ENCODE peak calls at places on chromosomes 11 and 22, in four cellular contexts. E, P, K and W are unnamed samples.

GRCh38 chr11:132140056-132140455 is 769.6 kb downstream of the NTM start:
- DNase-seq in E (no peak), P (no peak), K (no peak), W (no peak)

GRCh38 chr11:113577356-113578163 is 102.4 kb upstream of the DRD2 start:
- DNase-seq in E (no peak), P (no peak), K (no peak), W (peak)

GRCh38 chr22:49515486-49515885 is 312.2 kb downstream of the BRD1 start:
- DNase-seq in E (no peak), P (no peak), K (peak), W (no peak)

GRCh38 chr11:662689-663274 is 25.7 kb downstream of the DRD4 start:
- DNase-seq in E (no peak), P (no peak), K (peak), W (peak)

GRCh38 chr11:6646040-6646439 is 9.6 kb downstream of the DCHS1 start:
- DNase-seq in E (no peak), P (no peak), K (no peak), W (no peak)

GRCh38 chr22:30890689-30891442 is 77.7 kb downstream of the MORC2 start:
- DNase-seq in E (no peak), P (no peak), K (no peak), W (peak)

GRCh38 chr11:65381721-65382035 is 768 bp downstream of the SLC25A45 start:
- DNase-seq in E (no peak), P (no peak), K (peak), W (no peak)

GRCh38 chr11:97746832-97747231 is 1273.9 kb upstream of the CNTN5 start:
- DNase-seq in E (no peak), P (no peak), K (no peak), W (peak)

GRCh38 chr11:34564406-34564805 is 50.8 kb upstream of the ELF5 start:
- DNase-seq in E (peak), P (no peak), K (no peak), W (no peak)

GRCh38 chr11:20021771-20022362 is 138.4 kb downstream of the DBX1 start:
- DNase-seq in E (no peak), P (no peak), K (peak), W (no peak)

GRCh38 chr11:11843233-11843632 is 1.5 kb downstream of the USP47 start:
- DNase-seq in E (no peak), P (no peak), K (peak), W (no peak)

GRCh38 chr11:117482881-117483280 is 155.2 kb downstream of the CEP164 start:
- DNase-seq in E (no peak), P (no peak), K (no peak), W (no peak)

GRCh38 chr22:42190274-42190673 is 59.7 kb upstream of the CYP2D6 start:
- DNase-seq in E (no peak), P (no peak), K (peak), W (no peak)

GRCh38 chr11:64684357-64684756 is 38.6 kb downstream of the NRXN2 start:
- DNase-seq in E (no peak), P (no peak), K (no peak), W (no peak)

GRCh38 chr22:36180038-36180880 is 19.7 kb upstream of the APOL3 start:
- DNase-seq in E (peak), P (no peak), K (peak), W (peak)

GRCh38 chr11:93000511-93001476 is 31.3 kb downstream of the MTNR1B start:
- DNase-seq in E (no peak), P (no peak), K (peak), W (peak)

GRCh38 chr11:68908273-68908672 is 4.6 kb downstream of the IGHMBP2 start:
- DNase-seq in E (no peak), P (no peak), K (no peak), W (no peak)

GRCh38 chr11:58428021-58428420 is at the start of gene OR5B2:
- DNase-seq in E (no peak), P (no peak), K (no peak), W (no peak)

GRCh38 chr22:23834830-23835772 is 3.7 kb downstream of the DERL3 start:
- DNase-seq in E (no peak), P (no peak), K (no peak), W (peak)

GRCh38 chr22:44246615-44247326 is 66.0 kb downstream of the SHISAL1 start:
- DNase-seq in E (no peak), P (no peak), K (no peak), W (no peak)

GRCh38 chr11:122733301-122733686 is 77.8 kb downstream of the UBASH3B start:
- DNase-seq in E (no peak), P (no peak), K (no peak), W (no peak)

DNA sequence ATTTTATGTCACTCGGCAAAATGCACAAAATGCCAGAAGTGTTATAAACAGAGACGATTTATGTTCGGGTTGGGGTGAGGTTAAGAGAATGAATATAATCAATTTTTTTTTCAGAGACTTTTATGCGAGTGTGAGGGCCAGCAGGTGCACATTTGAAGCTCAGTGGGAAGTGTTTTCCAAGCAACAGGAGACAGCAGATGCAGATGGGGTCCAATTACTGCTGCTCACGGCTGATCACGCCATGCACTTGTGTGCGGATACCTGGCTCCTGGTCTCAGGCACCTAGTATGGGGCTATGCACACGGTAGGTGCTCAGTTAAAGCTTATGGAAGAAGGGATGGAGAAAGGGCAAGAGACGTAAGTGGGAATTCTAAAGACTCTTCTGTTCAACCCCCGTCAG is 249.1 kb downstream of the MIAT start:
- DNase-seq in E (no peak), P (no peak), K (no peak), W (no peak)
- TF ChIP-seq TCF12 in E (no peak), P (no peak), K (no peak), W (no peak)

GRCh38 chr11:36214976-36215687 is 74.1 kb downstream of the COMMD9 start:
- DNase-seq in E (no peak), P (no peak), K (no peak), W (no peak)
- H3K4me2 ChIP-seq in E (no peak), P (no peak), K (no peak), W (no peak)

DNA sequence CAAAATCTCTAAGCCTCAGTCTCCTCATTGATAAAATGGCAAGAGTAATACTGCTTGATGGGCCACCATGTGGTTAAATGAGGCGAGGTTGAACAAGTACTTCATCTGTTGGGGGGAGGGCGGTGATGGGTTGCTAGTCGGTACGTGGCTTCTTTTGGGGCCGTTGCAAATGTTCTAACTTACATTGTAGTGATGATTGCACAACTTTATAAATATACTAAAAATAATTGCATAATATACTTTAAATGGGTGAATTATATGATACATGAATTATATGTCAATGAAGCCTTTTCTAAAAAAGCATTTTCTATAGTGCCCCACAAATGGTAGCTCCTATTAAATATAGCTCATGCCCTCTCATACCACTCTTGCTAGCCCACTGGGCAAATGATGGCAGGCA is 6.5 kb downstream of the MS4A8 start:
- DNase-seq in E (no peak), P (no peak), K (no peak), W (no peak)
- H3K4me3 ChIP-seq in E (no peak), P (no peak), K (no peak), W (no peak)

DNA sequence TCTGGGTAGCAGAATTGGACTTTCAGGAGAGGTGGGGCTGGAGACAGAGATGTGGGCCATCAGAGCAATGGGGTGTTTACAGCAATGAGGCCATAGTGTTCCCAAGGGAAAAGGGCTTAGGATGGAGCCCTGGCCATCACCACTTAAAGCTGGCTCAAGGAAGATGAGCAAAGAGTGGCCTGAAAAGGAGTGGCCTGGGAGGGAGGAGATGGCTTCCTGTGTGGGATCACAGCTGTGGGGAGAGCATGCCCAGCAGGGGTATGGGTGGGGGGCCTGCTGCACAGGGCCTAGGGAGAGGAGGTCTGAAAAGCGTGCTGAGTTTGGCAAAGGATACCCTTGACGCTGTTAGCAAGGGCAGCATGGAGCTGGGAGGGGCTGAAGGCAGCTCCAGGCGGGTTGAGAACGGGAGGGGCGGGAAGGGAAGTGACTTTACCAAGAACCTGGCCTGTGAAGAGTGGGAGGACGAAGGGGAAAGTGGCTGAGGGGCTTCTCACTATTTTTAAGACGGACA is 13.9 kb downstream of the LRRC32 start:
- DNase-seq in E (no peak), P (no peak), K (no peak), W (peak)
- TF ChIP-seq TCF12 in E (no peak), P (no peak), K (no peak), W (no peak)

DNA sequence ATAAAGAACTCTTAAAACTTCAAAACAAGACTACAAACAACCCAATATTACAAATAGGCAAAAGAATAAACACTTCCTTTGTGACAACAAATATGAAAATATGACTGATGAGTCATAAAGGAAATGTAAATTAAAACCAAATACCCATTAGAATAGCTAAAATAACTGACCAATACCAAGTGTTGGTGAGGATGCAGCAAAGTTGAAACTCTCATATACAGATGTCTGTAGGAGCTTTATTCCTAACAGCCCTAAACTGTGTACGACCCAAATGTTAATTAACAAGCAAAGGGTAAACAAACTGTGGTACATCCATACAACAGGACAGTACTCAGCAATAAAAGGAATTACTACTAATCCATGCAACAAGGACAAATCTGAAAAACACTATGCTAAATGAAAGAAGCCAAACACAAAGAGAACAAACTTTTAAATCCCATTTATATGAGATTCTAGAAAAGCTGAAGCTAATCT is 43.0 kb downstream of the MAPK1 start:
- DNase-seq in E (no peak), P (no peak), K (no peak), W (no peak)
- H3K4me2 ChIP-seq in E (no peak), P (peak), K (no peak), W (peak)

DNA sequence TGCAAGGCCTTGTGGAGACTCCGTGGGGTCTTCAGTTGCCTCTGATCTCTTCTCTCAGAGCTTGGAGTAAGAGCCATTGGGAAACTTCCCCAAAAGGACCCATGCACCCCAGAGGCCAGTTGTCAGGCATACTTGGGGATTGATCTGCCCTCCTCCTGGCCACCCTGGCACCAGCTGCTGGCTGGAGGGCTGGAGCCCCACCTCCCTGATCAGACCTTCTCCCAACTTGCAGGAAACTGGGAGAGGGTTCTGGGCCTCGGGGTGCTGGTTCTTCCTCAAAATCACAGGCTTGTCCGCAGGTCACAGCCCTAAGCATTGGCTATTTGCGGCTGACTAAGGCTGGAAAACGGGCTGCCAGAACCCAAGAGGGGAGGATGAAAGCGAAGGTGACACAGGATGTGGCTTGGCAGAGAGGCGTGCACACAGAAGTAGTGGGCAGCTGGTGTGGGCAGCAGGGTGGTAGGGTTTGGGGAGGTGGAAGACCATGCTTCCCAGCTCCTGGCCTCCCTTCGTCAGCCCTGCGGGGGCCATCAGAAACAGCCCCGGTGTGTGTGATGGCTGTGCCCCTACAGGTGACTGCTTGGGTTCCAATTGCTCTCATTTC is 1.3 kb upstream of the DGKZ start:
- DNase-seq in E (no peak), P (no peak), K (no peak), W (no peak)
- H3K4me3 ChIP-seq in E (no peak), P (peak), K (no peak), W (no peak)

GRCh38 chr11:114771172-114771571 is 92.8 kb downstream of the NXPE2 start:
- DNase-seq in E (no peak), P (no peak), K (no peak), W (no peak)

GRCh38 chr11:114776956-114777355 is 98.6 kb downstream of the NXPE2 start:
- DNase-seq in E (no peak), P (no peak), K (no peak), W (no peak)

GRCh38 chr11:114775849-114776621 is 97.7 kb downstream of the NXPE2 start:
- DNase-seq in E (no peak), P (no peak), K (no peak), W (peak)

GRCh38 chr11:114773541-114774338 is 95.4 kb downstream of the NXPE2 start:
- DNase-seq in E (no peak), P (no peak), K (no peak), W (no peak)

GRCh38 chr11:114774599-114775365 is 96.5 kb downstream of the NXPE2 start:
- DNase-seq in E (peak), P (no peak), K (peak), W (peak)
- TF ChIP-seq TCF12 in E (no peak), P (no peak), K (no peak), W (no peak)

GRCh38 chr22:40535189-40535512 is 101.4 kb downstream of the MRTFA start:
- DNase-seq in E (no peak), P (no peak), K (no peak), W (no peak)

GRCh38 chr22:40531951-40532900 is 104.3 kb downstream of the MRTFA start:
- DNase-seq in E (no peak), P (no peak), K (no peak), W (peak)

GRCh38 chr22:40535642-40536041 is 100.9 kb downstream of the MRTFA start:
- DNase-seq in E (no peak), P (no peak), K (no peak), W (no peak)

GRCh38 chr22:40533712-40534378 is 102.7 kb downstream of the MRTFA start:
- DNase-seq in E (no peak), P (peak), K (no peak), W (no peak)

GRCh38 chr22:40534379-40535188 is 101.9 kb downstream of the MRTFA start:
- DNase-seq in E (no peak), P (peak), K (no peak), W (no peak)
- H3K4me2 ChIP-seq in E (peak), P (peak), K (no peak), W (peak)

GRCh38 chr11:106086135-106086534 is 8.7 kb downstream of the AASDHPPT start:
- DNase-seq in E (no peak), P (no peak), K (no peak), W (no peak)
- H3K4me3 ChIP-seq in E (no peak), P (no peak), K (no peak), W (no peak)

GRCh38 chr22:19693981-19694670 is 20.2 kb upstream of the SEPTIN5 start:
- DNase-seq in E (no peak), P (no peak), K (no peak), W (no peak)

GRCh38 chr22:19700790-19701419 is 13.4 kb upstream of the SEPTIN5 start:
- DNase-seq in E (no peak), P (no peak), K (no peak), W (no peak)

GRCh38 chr22:19694696-19695095 is 19.6 kb upstream of the SEPTIN5 start:
- DNase-seq in E (no peak), P (no peak), K (no peak), W (no peak)

GRCh38 chr22:19693581-19693980 is 20.7 kb upstream of the SEPTIN5 start:
- DNase-seq in E (no peak), P (no peak), K (no peak), W (no peak)

DNA sequence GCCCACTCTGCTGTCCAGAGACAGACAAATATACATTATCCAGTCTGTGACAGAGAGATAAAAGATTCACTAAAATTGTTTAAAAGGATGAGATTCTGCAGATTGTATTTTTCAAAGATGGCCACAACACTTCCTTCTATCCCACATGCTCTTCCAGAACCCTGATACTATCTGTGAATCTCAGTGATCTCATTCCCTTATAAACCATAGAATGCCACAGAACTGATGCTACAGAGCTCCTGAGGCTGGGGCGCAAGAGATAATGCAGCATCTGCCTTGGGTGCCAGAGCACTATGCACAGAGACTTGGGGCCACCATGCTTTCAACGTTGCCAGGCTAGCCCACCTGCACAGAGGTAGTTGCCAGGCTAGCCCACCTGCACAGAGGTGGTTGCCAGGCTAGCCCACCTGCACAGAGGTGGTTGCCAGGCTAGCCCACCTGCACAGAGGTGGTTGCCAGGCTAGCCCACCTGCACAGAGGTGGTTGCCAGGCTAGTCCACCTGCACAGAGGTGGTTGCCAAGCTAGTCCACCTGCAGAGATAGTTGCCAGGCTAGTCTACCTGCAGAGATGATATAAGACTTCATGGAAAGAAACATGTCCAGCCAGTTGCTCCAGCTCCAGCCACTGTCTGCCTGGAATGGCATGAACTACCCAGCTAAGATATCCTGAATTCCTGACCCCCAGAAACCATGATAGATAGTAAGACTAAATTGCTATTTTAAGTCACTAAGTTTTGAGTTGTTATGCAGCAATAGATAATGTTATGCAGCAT is 17.6 kb upstream of the SEPTIN5 start:
- DNase-seq in E (no peak), P (no peak), K (no peak), W (peak)
- TF ChIP-seq TCF12 in E (no peak), P (no peak), K (no peak), W (peak)